ENCODE peak calls at places on chromosomes 13 and 19, in nine cellular contexts. One of them, this sample, is unnamed.

GRCh38 chr13:23696610-23697009 is 126.4 kb downstream of the TNFRSF19 start:
- DNase-seq in left ventricle myocardium inferior: no peak
- DNase-seq in endodermal cell: peak; percentile 61
- DNase-seq in CD8-positive, alpha-beta T cell: no peak
- DNase-seq in heart left ventricle: no peak
- DNase-seq in Peyer's patch: no peak
- DNase-seq in GM23338: peak; percentile 48
- DNase-seq in fibroblast of lung: no peak
- DNase-seq in heart right ventricle: no peak
- DNase-seq in this sample: no peak

GRCh38 chr19:39156230-39156890 is 30.8 kb downstream of the PAK4 start:
- DNase-seq in left ventricle myocardium inferior: no peak
- DNase-seq in endodermal cell: no peak
- DNase-seq in CD8-positive, alpha-beta T cell: no peak
- DNase-seq in heart left ventricle: no peak
- DNase-seq in Peyer's patch: no peak
- DNase-seq in GM23338: no peak
- DNase-seq in fibroblast of lung: peak; percentile 55
- DNase-seq in heart right ventricle: no peak
- DNase-seq in this sample: peak; percentile 50

GRCh38 chr13:19663416-19663979 is 30.0 kb downstream of the MPHOSPH8 start:
- DNase-seq in left ventricle myocardium inferior: no peak
- DNase-seq in endodermal cell: no peak
- DNase-seq in CD8-positive, alpha-beta T cell: no peak
- DNase-seq in heart left ventricle: no peak
- DNase-seq in Peyer's patch: no peak
- DNase-seq in GM23338: no peak
- DNase-seq in fibroblast of lung: no peak
- DNase-seq in heart right ventricle: no peak
- DNase-seq in this sample: no peak

GRCh38 chr13:56558698-56559320 is 581.9 kb upstream of the PRR20A start:
- DNase-seq in left ventricle myocardium inferior: no peak
- DNase-seq in endodermal cell: no peak
- DNase-seq in CD8-positive, alpha-beta T cell: no peak
- DNase-seq in heart left ventricle: no peak
- DNase-seq in Peyer's patch: no peak
- DNase-seq in GM23338: no peak
- DNase-seq in fibroblast of lung: no peak
- DNase-seq in heart right ventricle: no peak
- DNase-seq in this sample: no peak

GRCh38 chr13:75666646-75667351 is 30.7 kb downstream of the LMO7 start:
- DNase-seq in left ventricle myocardium inferior: no peak
- DNase-seq in endodermal cell: no peak
- DNase-seq in CD8-positive, alpha-beta T cell: no peak
- DNase-seq in heart left ventricle: no peak
- DNase-seq in Peyer's patch: no peak
- DNase-seq in GM23338: peak; percentile 49
- DNase-seq in fibroblast of lung: peak; percentile 78
- DNase-seq in heart right ventricle: no peak
- DNase-seq in this sample: no peak

GRCh38 chr19:33747273-33747672 is 49.4 kb upstream of the KCTD15 start:
- DNase-seq in left ventricle myocardium inferior: no peak
- DNase-seq in endodermal cell: no peak
- DNase-seq in CD8-positive, alpha-beta T cell: no peak
- DNase-seq in heart left ventricle: no peak
- DNase-seq in Peyer's patch: no peak
- DNase-seq in GM23338: no peak
- DNase-seq in fibroblast of lung: no peak
- DNase-seq in heart right ventricle: no peak
- DNase-seq in this sample: no peak

GRCh38 chr13:20869540-20869939 is 33.0 kb downstream of the XPO4 start:
- DNase-seq in left ventricle myocardium inferior: no peak
- DNase-seq in endodermal cell: no peak
- DNase-seq in CD8-positive, alpha-beta T cell: no peak
- DNase-seq in heart left ventricle: no peak
- DNase-seq in Peyer's patch: no peak
- DNase-seq in GM23338: no peak
- DNase-seq in fibroblast of lung: no peak
- DNase-seq in heart right ventricle: no peak
- DNase-seq in this sample: no peak

GRCh38 chr19:2235396-2236284 is 489 bp downstream of the PLEKHJ1 start:
- DNase-seq in left ventricle myocardium inferior: peak; percentile 42
- DNase-seq in endodermal cell: no peak
- DNase-seq in CD8-positive, alpha-beta T cell: no peak
- DNase-seq in heart left ventricle: peak; percentile 42
- DNase-seq in Peyer's patch: peak; percentile 92
- DNase-seq in GM23338: peak; percentile 47
- DNase-seq in fibroblast of lung: no peak
- DNase-seq in heart right ventricle: no peak
- DNase-seq in this sample: peak; percentile 87

GRCh38 chr19:46537136-46538097 is 41.8 kb upstream of the PNMA8B start:
- DNase-seq in left ventricle myocardium inferior: peak; percentile 62
- DNase-seq in endodermal cell: peak; percentile 85
- DNase-seq in CD8-positive, alpha-beta T cell: peak; percentile 49
- DNase-seq in heart left ventricle: peak; percentile 54
- DNase-seq in Peyer's patch: peak; percentile 70
- DNase-seq in GM23338: peak; percentile 79
- DNase-seq in fibroblast of lung: peak; percentile 19
- DNase-seq in heart right ventricle: peak; percentile 38
- DNase-seq in this sample: peak; percentile 67

GRCh38 chr13:114118763-114119123 is 13.7 kb downstream of the RASA3 start:
- DNase-seq in left ventricle myocardium inferior: no peak
- DNase-seq in endodermal cell: no peak
- DNase-seq in CD8-positive, alpha-beta T cell: no peak
- DNase-seq in heart left ventricle: no peak
- DNase-seq in Peyer's patch: no peak
- DNase-seq in GM23338: no peak
- DNase-seq in fibroblast of lung: peak; percentile 80
- DNase-seq in heart right ventricle: no peak
- DNase-seq in this sample: no peak

GRCh38 chr19:38478273-38478971 is 44.9 kb downstream of the RYR1 start:
- DNase-seq in left ventricle myocardium inferior: no peak
- DNase-seq in endodermal cell: peak; percentile 84
- DNase-seq in CD8-positive, alpha-beta T cell: no peak
- DNase-seq in heart left ventricle: no peak
- DNase-seq in Peyer's patch: no peak
- DNase-seq in GM23338: peak; percentile 39
- DNase-seq in fibroblast of lung: no peak
- DNase-seq in heart right ventricle: no peak
- DNase-seq in this sample: no peak

GRCh38 chr13:53131361-53131760 is 102.7 kb downstream of the OLFM4 start:
- DNase-seq in left ventricle myocardium inferior: no peak
- DNase-seq in endodermal cell: no peak
- DNase-seq in CD8-positive, alpha-beta T cell: no peak
- DNase-seq in heart left ventricle: no peak
- DNase-seq in Peyer's patch: no peak
- DNase-seq in GM23338: no peak
- DNase-seq in fibroblast of lung: no peak
- DNase-seq in heart right ventricle: no peak
- DNase-seq in this sample: no peak

GRCh38 chr19:52734340-52734892 is 428 bp downstream of the ZNF611 start:
- DNase-seq in left ventricle myocardium inferior: peak; percentile 24
- DNase-seq in endodermal cell: peak; percentile 69
- DNase-seq in CD8-positive, alpha-beta T cell: no peak
- DNase-seq in heart left ventricle: peak; percentile 30
- DNase-seq in Peyer's patch: no peak
- DNase-seq in GM23338: peak; percentile 39
- DNase-seq in fibroblast of lung: peak; percentile 22
- DNase-seq in heart right ventricle: no peak
- DNase-seq in this sample: no peak

GRCh38 chr13:101706651-101707050 is 254.2 kb downstream of the ITGBL1 start:
- DNase-seq in left ventricle myocardium inferior: no peak
- DNase-seq in endodermal cell: no peak
- DNase-seq in CD8-positive, alpha-beta T cell: peak; percentile 0
- DNase-seq in heart left ventricle: no peak
- DNase-seq in Peyer's patch: no peak
- DNase-seq in GM23338: no peak
- DNase-seq in fibroblast of lung: peak; percentile 80
- DNase-seq in heart right ventricle: no peak
- DNase-seq in this sample: no peak

GRCh38 chr13:46556380-46556779 is 3.4 kb downstream of the LRCH1 start:
- DNase-seq in left ventricle myocardium inferior: no peak
- DNase-seq in endodermal cell: no peak
- DNase-seq in CD8-positive, alpha-beta T cell: no peak
- DNase-seq in heart left ventricle: no peak
- DNase-seq in Peyer's patch: no peak
- DNase-seq in GM23338: no peak
- DNase-seq in fibroblast of lung: no peak
- DNase-seq in heart right ventricle: no peak
- DNase-seq in this sample: no peak

GRCh38 chr13:46553521-46553885 is 533 bp downstream of the LRCH1 start:
- DNase-seq in left ventricle myocardium inferior: no peak
- DNase-seq in endodermal cell: peak; percentile 72
- DNase-seq in CD8-positive, alpha-beta T cell: no peak
- DNase-seq in heart left ventricle: peak; percentile 36
- DNase-seq in Peyer's patch: no peak
- DNase-seq in GM23338: peak; percentile 51
- DNase-seq in fibroblast of lung: no peak
- DNase-seq in heart right ventricle: no peak
- DNase-seq in this sample: peak; percentile 41

GRCh38 chr13:46553886-46554855 is 1.2 kb downstream of the LRCH1 start:
- DNase-seq in left ventricle myocardium inferior: peak; percentile 69
- DNase-seq in endodermal cell: peak; percentile 83
- DNase-seq in CD8-positive, alpha-beta T cell: peak; percentile 47
- DNase-seq in heart left ventricle: peak; percentile 71
- DNase-seq in Peyer's patch: peak; percentile 81
- DNase-seq in GM23338: peak; percentile 78
- DNase-seq in fibroblast of lung: peak; percentile 89
- DNase-seq in heart right ventricle: peak; percentile 79
- DNase-seq in this sample: peak; percentile 77

GRCh38 chr13:46554971-46555370 is 2.0 kb downstream of the LRCH1 start:
- DNase-seq in left ventricle myocardium inferior: no peak
- DNase-seq in endodermal cell: no peak
- DNase-seq in CD8-positive, alpha-beta T cell: no peak
- DNase-seq in heart left ventricle: no peak
- DNase-seq in Peyer's patch: no peak
- DNase-seq in GM23338: no peak
- DNase-seq in fibroblast of lung: peak; percentile 16
- DNase-seq in heart right ventricle: no peak
- DNase-seq in this sample: no peak

DNA sequence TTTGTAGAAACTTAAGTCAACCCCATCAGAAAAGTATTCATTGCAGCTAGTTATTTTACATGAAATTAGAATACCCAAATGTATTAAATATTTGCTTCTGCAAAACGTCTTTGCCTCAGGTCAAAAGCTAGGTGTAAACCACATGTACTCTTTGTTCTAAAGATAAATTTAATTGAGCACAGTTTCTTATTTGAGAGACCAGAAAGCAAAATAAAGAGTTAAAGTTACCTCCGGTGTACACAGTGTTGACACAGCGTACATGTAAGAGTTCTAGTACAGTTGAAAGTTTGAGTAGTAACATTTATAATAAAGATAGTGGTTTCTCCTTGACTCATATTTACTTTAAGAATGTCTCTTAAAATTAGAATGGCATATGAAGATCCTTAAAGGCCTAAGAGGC is 2.8 kb downstream of the LRCH1 start:
- DNase-seq in left ventricle myocardium inferior: no peak
- DNase-seq in endodermal cell: no peak
- DNase-seq in CD8-positive, alpha-beta T cell: no peak
- DNase-seq in heart left ventricle: no peak
- DNase-seq in Peyer's patch: no peak
- DNase-seq in GM23338: no peak
- DNase-seq in fibroblast of lung: no peak
- DNase-seq in heart right ventricle: no peak
- DNase-seq in this sample: no peak
- H3K4me1 ChIP-seq in left ventricle myocardium inferior: peaks cover 77% of the 10 kb centered on the region
- H3K4me1 ChIP-seq in endodermal cell: peaks cover 4% of the 10 kb centered on the region
- H3K4me1 ChIP-seq in CD8-positive, alpha-beta T cell: peaks cover 28% of the 10 kb centered on the region
- H3K4me1 ChIP-seq in heart left ventricle: peaks cover 6% of the 10 kb centered on the region
- H3K4me1 ChIP-seq in Peyer's patch: peaks cover 27% of the 10 kb centered on the region
- H3K4me1 ChIP-seq in GM23338: peaks cover 19% of the 10 kb centered on the region
- H3K4me1 ChIP-seq in fibroblast of lung: peaks cover 3% of the 10 kb centered on the region
- H3K4me1 ChIP-seq in heart right ventricle: peaks cover 45% of the 10 kb centered on the region
- H3K4me1 ChIP-seq in this sample: peaks cover 8% of the 10 kb centered on the region

GRCh38 chr13:45337803-45338202 is 3.2 kb downstream of the TPT1 start:
- DNase-seq in left ventricle myocardium inferior: no peak
- DNase-seq in endodermal cell: no peak
- DNase-seq in CD8-positive, alpha-beta T cell: no peak
- DNase-seq in heart left ventricle: no peak
- DNase-seq in Peyer's patch: no peak
- DNase-seq in GM23338: no peak
- DNase-seq in fibroblast of lung: no peak
- DNase-seq in heart right ventricle: no peak
- DNase-seq in this sample: no peak
- H3K4me1 ChIP-seq in left ventricle myocardium inferior: peaks cover 93% of the 10 kb centered on the region
- H3K4me1 ChIP-seq in endodermal cell: peaks cover 5% of the 10 kb centered on the region
- H3K4me1 ChIP-seq in CD8-positive, alpha-beta T cell: peaks cover 71% of the 10 kb centered on the region
- H3K4me1 ChIP-seq in heart left ventricle: peaks cover 56% of the 10 kb centered on the region
- H3K4me1 ChIP-seq in Peyer's patch: peaks cover 56% of the 10 kb centered on the region
- H3K4me1 ChIP-seq in GM23338: peaks cover 34% of the 10 kb centered on the region
- H3K4me1 ChIP-seq in fibroblast of lung: peaks cover 14% of the 10 kb centered on the region
- H3K4me1 ChIP-seq in heart right ventricle: peaks cover 83% of the 10 kb centered on the region
- H3K4me1 ChIP-seq in this sample: peaks cover 24% of the 10 kb centered on the region

GRCh38 chr19:53875602-53876340 is 6.2 kb upstream of the PRKCG start:
- DNase-seq in left ventricle myocardium inferior: no peak
- DNase-seq in endodermal cell: no peak
- DNase-seq in CD8-positive, alpha-beta T cell: no peak
- DNase-seq in heart left ventricle: no peak
- DNase-seq in Peyer's patch: no peak
- DNase-seq in GM23338: no peak
- DNase-seq in fibroblast of lung: no peak
- DNase-seq in heart right ventricle: no peak
- DNase-seq in this sample: no peak
- H3K4me1 ChIP-seq in left ventricle myocardium inferior: peaks cover 49% of the 10 kb centered on the region
- H3K4me1 ChIP-seq in endodermal cell: no peaks in the 10 kb centered on the region
- H3K4me1 ChIP-seq in CD8-positive, alpha-beta T cell: peaks cover 72% of the 10 kb centered on the region
- H3K4me1 ChIP-seq in heart left ventricle: peaks cover 4% of the 10 kb centered on the region
- H3K4me1 ChIP-seq in Peyer's patch: peaks cover 48% of the 10 kb centered on the region
- H3K4me1 ChIP-seq in GM23338: peaks cover 24% of the 10 kb centered on the region
- H3K4me1 ChIP-seq in fibroblast of lung: peaks cover 6% of the 10 kb centered on the region
- H3K4me1 ChIP-seq in heart right ventricle: peaks cover 51% of the 10 kb centered on the region
- H3K4me1 ChIP-seq in this sample: peaks cover 6% of the 10 kb centered on the region

GRCh38 chr19:6271721-6272410 is 7.9 kb downstream of the MLLT1 start:
- DNase-seq in left ventricle myocardium inferior: peak; percentile 93
- DNase-seq in endodermal cell: peak; percentile 53
- DNase-seq in CD8-positive, alpha-beta T cell: no peak
- DNase-seq in heart left ventricle: peak; percentile 89
- DNase-seq in Peyer's patch: peak; percentile 62
- DNase-seq in GM23338: peak; percentile 56
- DNase-seq in fibroblast of lung: peak; percentile 82
- DNase-seq in heart right ventricle: peak; percentile 89
- DNase-seq in this sample: peak; percentile 58
- H3K4me1 ChIP-seq in left ventricle myocardium inferior: peaks cover 81% of the 10 kb centered on the region
- H3K4me1 ChIP-seq in endodermal cell: peaks cover 43% of the 10 kb centered on the region
- H3K4me1 ChIP-seq in CD8-positive, alpha-beta T cell: peaks cover 17% of the 10 kb centered on the region
- H3K4me1 ChIP-seq in heart left ventricle: peaks cover 67% of the 10 kb centered on the region
- H3K4me1 ChIP-seq in Peyer's patch: peaks cover 60% of the 10 kb centered on the region
- H3K4me1 ChIP-seq in GM23338: peaks cover 51% of the 10 kb centered on the region
- H3K4me1 ChIP-seq in fibroblast of lung: peaks cover 45% of the 10 kb centered on the region
- H3K4me1 ChIP-seq in heart right ventricle: peaks cover 68% of the 10 kb centered on the region
- H3K4me1 ChIP-seq in this sample: peaks cover 13% of the 10 kb centered on the region

GRCh38 chr19:4062576-4063368 is 3.9 kb downstream of the ZBTB7A start:
- DNase-seq in left ventricle myocardium inferior: no peak
- DNase-seq in endodermal cell: no peak
- DNase-seq in CD8-positive, alpha-beta T cell: no peak
- DNase-seq in heart left ventricle: no peak
- DNase-seq in Peyer's patch: no peak
- DNase-seq in GM23338: peak; percentile 18
- DNase-seq in fibroblast of lung: no peak
- DNase-seq in heart right ventricle: no peak
- DNase-seq in this sample: peak; percentile 62
- H3K4me1 ChIP-seq in left ventricle myocardium inferior: peaks cover 83% of the 10 kb centered on the region
- H3K4me1 ChIP-seq in endodermal cell: no peaks in the 10 kb centered on the region
- H3K4me1 ChIP-seq in CD8-positive, alpha-beta T cell: peaks cover 63% of the 10 kb centered on the region
- H3K4me1 ChIP-seq in heart left ventricle: peaks cover 62% of the 10 kb centered on the region
- H3K4me1 ChIP-seq in Peyer's patch: peaks cover 65% of the 10 kb centered on the region
- H3K4me1 ChIP-seq in GM23338: peaks cover 19% of the 10 kb centered on the region
- H3K4me1 ChIP-seq in fibroblast of lung: peaks cover 52% of the 10 kb centered on the region
- H3K4me1 ChIP-seq in heart right ventricle: peaks cover 74% of the 10 kb centered on the region
- H3K4me1 ChIP-seq in this sample: peaks cover 54% of the 10 kb centered on the region

GRCh38 chr19:56106993-56107392 is 14.1 kb downstream of the ZNF787 start:
- DNase-seq in left ventricle myocardium inferior: no peak
- DNase-seq in endodermal cell: no peak
- DNase-seq in CD8-positive, alpha-beta T cell: no peak
- DNase-seq in heart left ventricle: no peak
- DNase-seq in Peyer's patch: no peak
- DNase-seq in GM23338: no peak
- DNase-seq in fibroblast of lung: no peak
- DNase-seq in heart right ventricle: no peak
- DNase-seq in this sample: no peak
- H3K4me1 ChIP-seq in left ventricle myocardium inferior: peaks cover 76% of the 10 kb centered on the region
- H3K4me1 ChIP-seq in endodermal cell: peaks cover 5% of the 10 kb centered on the region
- H3K4me1 ChIP-seq in CD8-positive, alpha-beta T cell: peaks cover 19% of the 10 kb centered on the region
- H3K4me1 ChIP-seq in heart left ventricle: peaks cover 37% of the 10 kb centered on the region
- H3K4me1 ChIP-seq in Peyer's patch: peaks cover 75% of the 10 kb centered on the region
- H3K4me1 ChIP-seq in GM23338: peaks cover 46% of the 10 kb centered on the region
- H3K4me1 ChIP-seq in fibroblast of lung: peaks cover 24% of the 10 kb centered on the region
- H3K4me1 ChIP-seq in heart right ventricle: peaks cover 71% of the 10 kb centered on the region
- H3K4me1 ChIP-seq in this sample: peaks cover 43% of the 10 kb centered on the region

This sample was measured in colonic mucosa.